ENCODE peak calls at places on chromosomes 11 and 22, in seven cellular contexts. D, Q, F, N, A, V and Y are unnamed samples.

GRCh38 chr11:35304900-35305299 is 114.5 kb downstream of the SLC1A2 start:
- DNase-seq in N (no peak), A (no peak), V (no peak), D (no peak), F (no peak), Q (no peak), Y (no peak)

GRCh38 chr22:46131151-46131587 is 19.2 kb upstream of the PPARA start:
- DNase-seq in V (no peak), Q (no peak), A (no peak), D (no peak), N (no peak), F (no peak), Y (no peak)

GRCh38 chr22:29727248-29727551 is 7.4 kb downstream of the CABP7 start:
- DNase-seq in N (no peak), V (no peak), Q (peak; percentile 51), D (peak; percentile 30), A (no peak), F (peak; percentile 74), Y (no peak)

GRCh38 chr22:42805016-42805997 is 51.8 kb downstream of the ARFGAP3 start:
- DNase-seq in N (no peak), Q (no peak), F (peak; percentile 80), V (no peak), D (no peak), A (no peak), Y (no peak)

GRCh38 chr11:86136542-86136941 is 67.7 kb upstream of the PICALM start:
- DNase-seq in Q (no peak), D (no peak), V (no peak), F (no peak), N (no peak), A (no peak), Y (no peak)

GRCh38 chr22:46447906-46448669 is 89.3 kb downstream of the CELSR1 start:
- DNase-seq in N (no peak), V (no peak), A (no peak), Q (no peak), F (no peak), D (no peak), Y (no peak)

GRCh38 chr11:10899542-10899830 is 41.6 kb upstream of the ZBED5 start:
- DNase-seq in A (no peak), D (no peak), N (no peak), F (peak; percentile 69), V (no peak), Q (no peak), Y (no peak)

GRCh38 chr22:26548303-26548702 is 36.0 kb upstream of the TFIP11 start:
- DNase-seq in D (no peak), Q (no peak), F (no peak), N (no peak), V (no peak), A (no peak), Y (no peak)

GRCh38 chr22:17368144-17368726 is 1.0 kb upstream of the CECR2 start:
- DNase-seq in N (no peak), D (no peak), F (no peak), A (no peak), V (no peak), Q (no peak), Y (no peak)

GRCh38 chr11:30244255-30244654 is 13.4 kb downstream of the FSHB start:
- DNase-seq in V (no peak), A (no peak), D (no peak), N (no peak), Q (no peak), F (no peak), Y (no peak)

GRCh38 chr11:118157186-118157895 is 4.7 kb upstream of the SCN4B start:
- DNase-seq in V (no peak), Q (no peak), F (no peak), N (no peak), D (no peak), A (no peak), Y (no peak)

GRCh38 chr11:46345131-46345597 is 2.1 kb upstream of the DGKZ start:
- DNase-seq in A (no peak), F (peak; percentile 73), N (no peak), V (no peak), D (peak; percentile 36), Q (no peak), Y (no peak)

GRCh38 chr11:2265396-2265795 is 5.0 kb downstream of the ASCL2 start:
- DNase-seq in A (no peak), D (peak; percentile 58), Q (no peak), N (no peak), V (no peak), F (peak; percentile 54), Y (no peak)

GRCh38 chr11:45599161-45599943 is 66.1 kb downstream of the CHST1 start:
- DNase-seq in V (no peak), A (no peak), F (no peak), N (no peak), Q (no peak), D (no peak), Y (no peak)

GRCh38 chr11:46378811-46379482 is 2.5 kb upstream of the MDK start:
- DNase-seq in Q (no peak), D (no peak), A (no peak), F (peak; percentile 60), V (no peak), N (no peak), Y (no peak)

GRCh38 chr11:102553835-102554282 is 23.3 kb upstream of the MMP7 start:
- DNase-seq in A (no peak), V (no peak), D (no peak), F (no peak), Q (no peak), N (no peak), Y (no peak)

GRCh38 chr11:12162652-12163051 is 52.3 kb downstream of the MICAL2 start:
- DNase-seq in N (no peak), A (no peak), V (no peak), Q (no peak), F (no peak), D (no peak), Y (no peak)

GRCh38 chr11:61515686-61516085 is 7.1 kb downstream of the LRRC10B start:
- DNase-seq in V (no peak), F (no peak), N (no peak), Q (no peak), A (no peak), D (no peak), Y (no peak)

GRCh38 chr22:35330258-35330861 is 30.7 kb downstream of the TOM1 start:
- DNase-seq in A (peak; percentile 37), D (peak; percentile 54), V (peak; percentile 67), Q (no peak), F (peak; percentile 92), N (no peak), Y (no peak)

GRCh38 chr11:20132667-20133039 is 27.6 kb downstream of the DBX1 start:
- DNase-seq in F (no peak), D (no peak), Q (no peak), N (no peak), A (no peak), V (no peak), Y (no peak)
- TF ChIP-seq CTCF in F (no peak), D (peak; percentile 43), Q (peak; percentile 7), N (no peak), A (no peak), V (no peak), Y (no peak)

DNA sequence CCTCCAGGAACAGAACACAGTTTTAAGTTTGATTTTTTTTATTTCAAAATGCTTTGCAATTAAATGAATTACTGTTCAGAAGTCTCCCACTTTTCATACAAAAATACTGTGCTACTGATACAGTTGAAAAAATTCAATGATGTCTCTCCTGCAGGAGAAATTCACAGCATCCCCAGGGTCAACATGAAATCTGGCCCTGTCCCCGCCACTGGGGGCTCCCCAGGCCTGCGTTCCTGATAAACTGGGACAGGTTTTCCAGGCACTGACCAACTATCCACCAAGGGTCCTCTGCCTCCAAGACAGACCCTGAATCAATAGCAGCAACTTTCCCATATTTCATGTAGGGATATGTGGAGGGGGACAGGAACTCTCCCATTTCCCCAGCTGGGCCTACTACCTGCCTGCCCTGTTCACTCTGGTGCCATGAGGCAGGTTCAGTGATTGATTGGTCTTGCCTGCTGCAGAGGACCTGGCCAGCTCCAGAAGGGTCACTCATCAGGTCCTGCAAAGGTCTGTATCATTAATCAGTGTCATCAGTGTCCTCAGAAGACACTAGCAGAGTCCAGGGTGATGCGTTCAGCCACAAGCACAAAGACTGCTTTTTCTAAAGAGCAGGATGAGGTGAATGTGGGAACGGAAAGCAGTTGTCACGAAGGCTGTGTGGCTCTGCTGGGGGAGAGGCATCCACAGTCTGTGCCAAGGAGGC is 43.4 kb downstream of the PISD start:
- DNase-seq in N (no peak), Q (no peak), D (no peak), V (no peak), F (no peak), A (no peak), Y (no peak)
- TF ChIP-seq CTCF in N (no peak), Q (no peak), D (peak; percentile 32), V (no peak), F (no peak), A (no peak), Y (no peak)

GRCh38 chr11:122756417-122756816 is 81.9 kb upstream of the CRTAM start:
- DNase-seq in A (peak; percentile 44), N (no peak), Q (no peak), V (no peak), F (no peak), D (peak; percentile 91), Y (no peak)

GRCh38 chr11:122755409-122755808 is 82.9 kb upstream of the CRTAM start:
- DNase-seq in D (no peak), A (no peak), Q (no peak), F (no peak), V (no peak), N (no peak), Y (no peak)

GRCh38 chr11:122754028-122754427 is 84.3 kb upstream of the CRTAM start:
- DNase-seq in F (no peak), V (no peak), A (no peak), N (no peak), Q (no peak), D (no peak), Y (no peak)

GRCh38 chr11:122755941-122756340 is 82.4 kb upstream of the CRTAM start:
- DNase-seq in A (no peak), D (no peak), N (no peak), Q (no peak), F (no peak), V (no peak), Y (no peak)

DNA sequence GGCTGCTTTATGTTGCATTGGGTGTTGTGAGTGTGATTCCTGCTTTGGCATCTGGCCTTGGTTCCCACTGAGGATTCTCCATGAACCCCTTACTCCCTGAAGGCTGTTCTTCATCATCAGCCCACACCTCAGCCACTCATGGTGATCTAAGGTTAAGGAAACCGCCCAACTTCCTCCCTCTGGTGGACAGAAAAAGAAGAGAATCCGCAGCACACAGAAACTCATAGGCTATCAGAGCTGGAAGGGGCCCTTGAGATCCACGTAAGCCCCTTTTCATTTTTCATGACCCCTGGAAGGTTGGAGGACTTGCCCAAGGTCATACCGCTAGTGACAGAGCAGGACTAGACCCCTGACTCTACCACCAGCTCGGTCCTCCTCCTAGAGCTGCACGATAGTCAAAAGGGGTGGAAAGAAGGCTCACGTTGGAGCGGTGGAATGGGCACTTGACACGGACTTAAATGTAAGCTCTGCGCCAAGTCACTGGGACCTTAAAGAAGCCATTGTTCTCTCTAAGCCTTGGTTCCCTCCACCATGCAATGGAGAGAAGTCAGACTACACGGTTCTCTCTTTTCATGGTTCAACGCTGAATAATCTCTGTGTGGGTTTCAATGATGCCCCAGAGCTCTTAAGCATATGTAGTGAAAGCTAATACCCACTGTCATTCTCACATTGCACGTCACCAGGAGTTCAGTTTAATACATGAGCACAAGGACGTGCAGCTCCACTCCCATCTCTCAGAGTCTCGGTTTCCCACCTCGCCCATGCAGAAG is 83.6 kb upstream of the CRTAM start:
- DNase-seq in D (peak; percentile 82), A (peak; percentile 23), F (no peak), N (no peak), V (no peak), Q (no peak), Y (no peak)
- TF ChIP-seq CTCF in D (peak; percentile 88), A (peak; percentile 61), F (peak; percentile 27), N (peak; percentile 32), V (peak; percentile 44), Q (peak; percentile 55), Y (peak; percentile 26)

GRCh38 chr22:24507742-24508141 is 12.6 kb downstream of the UPB1 start:
- DNase-seq in D (peak; percentile 78), Q (no peak), V (no peak), F (no peak), N (no peak), A (no peak), Y (no peak)
- TF ChIP-seq CTCF in D (peak; percentile 48), Q (no peak), V (no peak), F (no peak), N (no peak), A (no peak), Y (no peak)